ENCODE peak calls at places on chromosome 19, in five cellular contexts. Z is ascending aorta, S is sigmoid colon, R is stomach, L is fibroblast of lung. Q is an unnamed sample.
A peak's percentile ranks its signal among the peaks of the same experiment; 100 is the strongest.

GRCh38 chr19:31783592-31783991 is 434.4 kb upstream of the TSHZ3 start:
- DNase-seq in Z (no peak), S (no peak), R (no peak), L (no peak), Q (no peak)

GRCh38 chr19:35349614-35350521 is 2.2 kb downstream of the FFAR1 start:
- DNase-seq in Z (no peak), S (peak; percentile 57), R (no peak), L (no peak), Q (peak; percentile 50)

GRCh38 chr19:42386974-42387707 is 3.0 kb downstream of the CNFN start:
- DNase-seq in Z (no peak), S (peak; percentile 74), R (peak; percentile 55), L (peak; percentile 40), Q (no peak)

GRCh38 chr19:34298891-34299510 is 44.6 kb downstream of the GARRE1 start:
- DNase-seq in Z (no peak), S (no peak), R (no peak), L (no peak), Q (no peak)

GRCh38 chr19:56566904-56567273 is 379 bp upstream of the ZNF470 start:
- DNase-seq in Z (no peak), S (peak; percentile 71), R (peak; percentile 46), L (no peak), Q (no peak)

GRCh38 chr19:29806098-29806866 is 5.5 kb upstream of the CCNE1 start:
- DNase-seq in Z (no peak), S (peak; percentile 67), R (no peak), L (peak; percentile 39), Q (no peak)

GRCh38 chr19:5932146-5932545 is 18.1 kb downstream of the CAPS start:
- DNase-seq in Z (no peak), S (no peak), R (no peak), L (no peak), Q (no peak)

GRCh38 chr19:16892868-16893685 is 4.3 kb downstream of the F2RL3 start:
- DNase-seq in Z (no peak), S (no peak), R (no peak), L (no peak), Q (no peak)

GRCh38 chr19:47723573-47723923 is 10.3 kb downstream of the EHD2 start:
- DNase-seq in Z (no peak), S (peak; percentile 95), R (peak; percentile 51), L (peak; percentile 93), Q (no peak)

GRCh38 chr19:34676697-34677385 is at the start of gene SCGB2B2:
- DNase-seq in Z (peak; percentile 21), S (no peak), R (no peak), L (no peak), Q (no peak)

GRCh38 chr19:14434157-14434501 is 1.0 kb downstream of the PKN1 start:
- DNase-seq in Z (no peak), S (no peak), R (peak; percentile 28), L (no peak), Q (no peak)

GRCh38 chr19:31110331-31110730 is 238.9 kb downstream of the TSHZ3 start:
- DNase-seq in Z (no peak), S (no peak), R (no peak), L (peak; percentile 36), Q (no peak)

GRCh38 chr19:14272623-14273022 is 66.7 kb upstream of the ADGRL1 start:
- DNase-seq in Z (no peak), S (no peak), R (no peak), L (no peak), Q (no peak)

GRCh38 chr19:11111771-11112144 is 22.5 kb downstream of the LDLR start:
- DNase-seq in Z (no peak), S (no peak), R (no peak), L (no peak), Q (no peak)

GRCh38 chr19:50371914-50372475 is 4.3 kb upstream of the NR1H2 start:
- DNase-seq in Z (no peak), S (no peak), R (no peak), L (no peak), Q (no peak)

GRCh38 chr19:49409441-49410029 is 13.7 kb downstream of the PTH2 start:
- DNase-seq in Z (no peak), S (no peak), R (no peak), L (no peak), Q (no peak)

GRCh38 chr19:18519962-18520847 is 1.7 kb downstream of the ELL start:
- DNase-seq in Z (no peak), S (peak; percentile 87), R (peak; percentile 77), L (peak; percentile 85), Q (no peak)

GRCh38 chr19:4550018-4550417 is 9.5 kb downstream of the SEMA6B start:
- DNase-seq in Z (no peak), S (no peak), R (no peak), L (no peak), Q (no peak)

GRCh38 chr19:4550479-4551050 is 8.9 kb downstream of the SEMA6B start:
- DNase-seq in Z (no peak), S (no peak), R (no peak), L (no peak), Q (no peak)

GRCh38 chr19:4547303-4548237 is 7.7 kb upstream of the LRG1 start:
- DNase-seq in Z (no peak), S (no peak), R (peak; percentile 60), L (no peak), Q (no peak)

GRCh38 chr19:4543856-4544647 is 4.2 kb upstream of the LRG1 start:
- DNase-seq in Z (no peak), S (no peak), R (no peak), L (no peak), Q (no peak)

DNA sequence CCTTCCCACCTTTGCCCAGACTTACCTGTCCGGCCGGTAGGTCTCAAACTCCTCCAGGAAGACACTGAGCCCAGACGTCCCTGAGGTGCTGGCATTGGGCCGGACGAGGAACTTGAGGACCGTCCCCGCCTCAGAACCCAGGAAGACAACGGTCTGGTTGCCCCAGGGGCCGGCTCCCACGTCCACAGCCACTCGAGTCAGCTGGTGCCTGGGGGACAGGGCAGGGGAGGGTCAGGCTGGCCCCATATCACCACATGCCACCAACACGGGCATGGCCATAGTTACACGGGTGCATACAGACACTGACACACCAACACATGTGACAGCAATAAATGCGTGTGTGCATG is 8.4 kb upstream of the LRG1 start:
- DNase-seq in Z (no peak), S (no peak), R (no peak), L (no peak), Q (no peak)
- H3K36me3 ChIP-seq in Z (no peaks in the 10 kb centered on the region), S (no peaks in the 10 kb centered on the region), R (peaks cover 11% of the 10 kb centered on the region), L (no peaks in the 10 kb centered on the region), Q (peaks cover 15% of the 10 kb centered on the region)

GRCh38 chr19:657611-658010 is 5.4 kb downstream of the RNF126 start:
- DNase-seq in Z (no peak), S (no peak), R (no peak), L (no peak), Q (no peak)
- H3K36me3 ChIP-seq in Z (peaks cover 13% of the 10 kb centered on the region), S (peaks cover 10% of the 10 kb centered on the region), R (peaks cover 59% of the 10 kb centered on the region), L (peaks cover 13% of the 10 kb centered on the region), Q (peaks cover 40% of the 10 kb centered on the region)

GRCh38 chr19:3373971-3374368 is 7.6 kb downstream of the NFIC start:
- DNase-seq in Z (no peak), S (no peak), R (no peak), L (no peak), Q (no peak)

GRCh38 chr19:3374369-3375112 is 8.2 kb downstream of the NFIC start:
- DNase-seq in Z (no peak), S (peak; percentile 87), R (peak; percentile 84), L (no peak), Q (no peak)

GRCh38 chr19:3370214-3370720 is 3.9 kb downstream of the NFIC start:
- DNase-seq in Z (no peak), S (peak; percentile 83), R (no peak), L (no peak), Q (no peak)

GRCh38 chr19:3370728-3371591 is 4.6 kb downstream of the NFIC start:
- DNase-seq in Z (no peak), S (no peak), R (no peak), L (no peak), Q (no peak)

DNA sequence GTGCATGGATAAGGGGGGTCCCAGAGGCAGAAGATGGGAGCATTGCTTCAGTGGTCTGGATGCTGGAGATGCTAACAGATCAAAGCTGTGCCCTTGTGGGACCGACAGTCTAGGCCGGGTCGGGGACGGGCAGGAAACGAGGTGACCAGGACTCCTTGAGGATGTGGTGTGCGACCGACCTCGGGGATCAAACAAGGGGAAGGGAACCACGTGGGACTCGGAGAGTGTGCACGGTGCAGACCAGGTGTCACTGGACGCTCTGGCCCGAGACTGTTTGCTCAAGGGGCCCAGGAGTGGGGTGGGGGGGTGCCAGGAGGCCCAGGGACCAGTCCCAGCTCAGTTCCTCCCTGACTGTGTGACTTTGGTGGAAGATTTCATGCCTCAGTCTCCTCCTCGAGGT is 6.0 kb downstream of the NFIC start:
- DNase-seq in Z (no peak), S (no peak), R (no peak), L (no peak), Q (no peak)
- H3K36me3 ChIP-seq in Z (no peaks in the 10 kb centered on the region), S (no peaks in the 10 kb centered on the region), R (peaks cover 5% of the 10 kb centered on the region), L (peaks cover 5% of the 10 kb centered on the region), Q (no peaks in the 10 kb centered on the region)

GRCh38 chr19:44496711-44497110 is 3.6 kb downstream of the ZNF180 start:
- DNase-seq in Z (no peak), S (no peak), R (no peak), L (no peak), Q (no peak)
- H3K36me3 ChIP-seq in Z (peaks cover 57% of the 10 kb centered on the region), S (peaks cover 55% of the 10 kb centered on the region), R (peaks cover 69% of the 10 kb centered on the region), L (peaks cover 9% of the 10 kb centered on the region), Q (peaks cover 67% of the 10 kb centered on the region)